ENCODE peak calls at places on chromosomes 4 and X, in ten cellular contexts. U is fibroblast of mammary gland; Z is MM.1S; K is CD8-positive, alpha-beta T cell; J is suprapubic skin; A is colonic mucosa; W is astrocyte of the spinal cord; F is psoas muscle; P is CD4-positive, alpha-beta T cell; L is fibroblast of the aortic adventitia. Y is an unnamed sample.

GRCh38 chr4:147780137-147780777 is 48.4 kb downstream of the ARHGAP10 start:
- DNase-seq in Z (peak; percentile 48), U (no peak), A (peak; percentile 28), P (no peak), K (no peak), L (no peak), W (no peak), F (no peak), J (no peak), Y (no peak)

GRCh38 chr4:145098675-145099037 is 545 bp downstream of the ABCE1 start:
- DNase-seq in Z (peak; percentile 35), U (peak; percentile 75), F (peak; percentile 18), L (peak; percentile 43), W (peak; percentile 64), P (no peak), A (peak; percentile 42), J (no peak), K (peak; percentile 8), Y (peak; percentile 6)

GRCh38 chr4:138632856-138633255 is 382.7 kb upstream of the NOCT start:
- DNase-seq in J (no peak), W (no peak), F (no peak), K (no peak), Z (no peak), A (no peak), P (no peak), L (no peak), U (no peak), Y (no peak)

GRCh38 chrX:54087661-54088060 is 43.4 kb upstream of the PHF8 start:
- DNase-seq in K (no peak), P (no peak), U (peak; percentile 6), W (no peak), A (no peak), L (no peak), J (no peak), F (no peak), Z (no peak), Y (no peak)

GRCh38 chr4:15545371-15545770 is 75.7 kb downstream of the CC2D2A start:
- DNase-seq in W (no peak), U (no peak), J (no peak), F (no peak), P (no peak), Z (no peak), L (no peak), K (no peak), A (no peak), Y (no peak)

GRCh38 chr4:37054670-37055069 is 189.9 kb upstream of the NWD2 start:
- DNase-seq in L (no peak), F (no peak), Z (no peak), J (no peak), U (no peak), P (no peak), A (no peak), W (no peak), K (no peak), Y (no peak)

GRCh38 chr4:133190098-133190497 is 41.0 kb downstream of the PCDH10 start:
- DNase-seq in P (no peak), A (no peak), L (no peak), K (no peak), W (no peak), Z (no peak), U (no peak), F (no peak), J (no peak), Y (no peak)

GRCh38 chr4:77110707-77111106 is 34.9 kb upstream of the CCNI start:
- DNase-seq in U (no peak), L (peak; percentile 5), F (no peak), K (no peak), P (no peak), W (no peak), J (no peak), Z (no peak), A (no peak), Y (no peak)

GRCh38 chrX:7191681-7192110 is 43.7 kb upstream of the PUDP start:
- DNase-seq in W (no peak), K (no peak), P (no peak), Z (no peak), J (no peak), U (peak; percentile 12), L (no peak), F (no peak), A (no peak), Y (no peak)
- TF ChIP-seq CTCF in W (peak; percentile 18), K (no peak), P (no peak), Z (no peak), J (no peak), U (peak; percentile 31), L (no peak), F (no peak), A (no peak), Y (no peak)

GRCh38 chr4:74111990-74112389 is 13.0 kb upstream of the CXCL2 start:
- DNase-seq in K (no peak), F (no peak), U (peak; percentile 88), Z (no peak), P (no peak), J (peak; percentile 70), A (no peak), L (peak; percentile 96), W (peak; percentile 78), Y (peak; percentile 75)
- TF ChIP-seq CTCF in K (no peak), F (no peak), U (no peak), Z (no peak), P (no peak), J (no peak), A (no peak), L (no peak), W (no peak), Y (no peak)

DNA sequence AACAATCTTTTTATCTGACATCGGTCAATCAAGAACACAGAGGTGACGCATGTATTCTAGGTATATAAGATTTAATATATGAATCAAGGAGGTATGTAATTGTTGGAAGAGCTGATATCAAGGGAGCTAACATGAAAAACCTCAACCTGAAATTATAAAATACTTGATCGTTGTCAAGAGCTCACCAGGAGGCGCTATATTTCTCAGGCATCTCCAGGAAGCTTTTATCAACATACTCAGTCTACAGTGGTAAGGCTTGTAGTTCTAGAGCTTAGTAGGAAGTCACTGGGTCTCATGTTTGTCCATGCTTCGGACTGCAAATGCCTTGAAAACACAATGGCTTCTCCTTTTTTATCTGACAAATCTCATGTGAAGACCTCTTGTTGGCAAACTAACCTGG is 156.1 kb downstream of the GRXCR1 start:
- DNase-seq in J (no peak), A (no peak), F (no peak), Z (no peak), U (no peak), K (no peak), P (no peak), W (no peak), L (no peak), Y (no peak)
- TF ChIP-seq CTCF in J (no peak), A (no peak), F (no peak), Z (no peak), U (no peak), K (no peak), P (no peak), W (no peak), L (no peak), Y (no peak)

DNA sequence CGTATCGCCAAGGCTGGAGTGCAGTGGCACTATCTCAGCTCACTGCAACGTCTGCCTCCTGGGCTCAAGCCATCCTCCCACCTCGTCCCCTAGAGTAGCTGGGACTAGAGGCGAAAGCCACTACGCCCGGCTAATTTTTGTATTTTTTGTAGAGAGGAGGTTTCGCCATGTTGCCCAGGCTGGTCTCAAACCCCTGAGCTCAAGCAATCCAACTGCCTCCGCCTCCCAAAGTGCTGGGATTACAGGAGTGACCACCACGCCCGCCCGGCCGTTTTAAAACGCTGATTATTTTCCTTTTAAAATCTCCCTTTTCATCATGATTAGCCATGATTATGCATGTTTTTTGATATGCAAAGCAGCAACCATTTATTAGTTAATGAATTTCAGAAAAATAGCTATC is 2.2 kb downstream of the N4BP2 start:
- DNase-seq in K (no peak), A (no peak), Z (no peak), P (no peak), J (no peak), F (no peak), L (no peak), W (no peak), U (no peak), Y (no peak)
- TF ChIP-seq CTCF in K (no peak), A (no peak), Z (no peak), P (no peak), J (no peak), F (no peak), L (no peak), W (no peak), U (no peak), Y (no peak)

DNA sequence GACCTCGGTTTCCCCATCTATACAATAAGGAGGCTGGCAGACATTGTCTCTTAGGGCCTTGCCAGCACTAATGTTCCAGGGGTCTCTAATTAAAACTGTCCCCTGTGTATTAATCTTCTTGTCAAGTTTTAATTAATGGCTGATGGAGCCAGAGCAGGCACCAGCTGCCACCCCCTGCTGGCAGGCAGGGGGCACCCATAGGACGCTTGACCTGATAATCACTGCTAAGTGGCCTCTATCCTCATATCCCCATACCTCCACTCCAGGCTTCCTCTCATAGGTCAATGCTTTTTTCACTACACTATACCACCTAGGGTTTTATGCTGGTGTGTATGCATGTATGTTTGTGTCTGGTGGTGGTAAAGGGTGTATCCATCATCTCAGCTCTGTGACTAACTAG is 89.4 kb downstream of the EFNB1 start:
- DNase-seq in P (no peak), A (no peak), W (no peak), F (no peak), K (no peak), U (no peak), J (no peak), Z (no peak), L (no peak), Y (no peak)
- TF ChIP-seq CTCF in P (no peak), A (no peak), W (no peak), F (no peak), K (no peak), U (no peak), J (no peak), Z (no peak), L (peak; percentile 1), Y (no peak)

GRCh38 chr4:175509320-175509719 is 302.7 kb downstream of the GPM6A start:
- DNase-seq in P (no peak), Z (no peak), W (no peak), K (no peak), L (no peak), U (peak; percentile 7), F (no peak), A (no peak), J (no peak), Y (no peak)
- TF ChIP-seq CTCF in P (no peak), Z (no peak), W (peak; percentile 1), K (no peak), L (no peak), U (peak; percentile 23), F (no peak), A (no peak), J (no peak), Y (no peak)

GRCh38 chr4:153684182-153685073 is at the start of gene TLR2:
- DNase-seq in A (peak; percentile 73), P (peak; percentile 40), W (no peak), Z (peak; percentile 14), J (peak; percentile 82), L (no peak), K (peak; percentile 30), U (peak; percentile 16), F (peak; percentile 61), Y (peak; percentile 67)
- TF ChIP-seq CTCF in A (no peak), P (peak; percentile 9), W (no peak), Z (no peak), J (no peak), L (no peak), K (no peak), U (no peak), F (no peak), Y (no peak)

Y was measured in Calu3.